ENCODE peak calls at places on chromosomes 5 and 9, in seven cellular contexts. P, G, C, B, U, J and I are unnamed samples.
A peak's percentile ranks its signal among the peaks of the same experiment; 100 is the strongest.

GRCh38 chr9:87792831-87793288 is 66.9 kb downstream of the CTSL start:
- DNase-seq in C (peak; percentile 93), G (no peak), U (peak; percentile 50), P (peak; percentile 43), J (peak; percentile 84), B (peak; percentile 20), I (peak; percentile 93)

GRCh38 chr5:73417307-73418035 is 31.1 kb downstream of the FOXD1 start:
- DNase-seq in P (peak; percentile 75), U (no peak), C (no peak), J (no peak), B (no peak), G (no peak), I (no peak)

GRCh38 chr5:127243011-127243410 is 47.6 kb upstream of the MEGF10 start:
- DNase-seq in P (no peak), J (no peak), B (no peak), U (no peak), G (no peak), C (no peak), I (no peak)

GRCh38 chr5:65742565-65743231 is 20.7 kb downstream of the NLN start:
- DNase-seq in G (no peak), P (peak; percentile 91), U (no peak), C (peak; percentile 83), J (peak; percentile 84), B (no peak), I (no peak)

GRCh38 chr9:19788614-19789271 is at the start of gene SLC24A2:
- DNase-seq in G (no peak), B (no peak), J (no peak), U (no peak), C (peak; percentile 9), P (no peak), I (no peak)

GRCh38 chr5:155728146-155728856 is 598.7 kb upstream of the SGCD start:
- DNase-seq in C (peak; percentile 26), U (peak; percentile 37), P (peak; percentile 16), G (peak; percentile 64), J (no peak), B (peak; percentile 38), I (peak; percentile 84)

GRCh38 chr9:68795411-68795810 is 90.4 kb downstream of the PIP5K1B start:
- DNase-seq in J (no peak), P (no peak), U (no peak), G (no peak), C (no peak), B (no peak), I (no peak)

GRCh38 chr9:109411818-109412352 is 86.2 kb downstream of the PTPN3 start:
- DNase-seq in U (no peak), B (no peak), G (no peak), J (peak; percentile 41), P (peak; percentile 50), C (peak; percentile 72), I (no peak)

GRCh38 chr9:123678038-123678877 is 251.7 kb downstream of the DENND1A start:
- DNase-seq in B (peak; percentile 34), P (peak; percentile 1), U (peak; percentile 55), J (no peak), C (no peak), G (no peak), I (no peak)

GRCh38 chr5:170341545-170341944 is 44.0 kb upstream of the LCP2 start:
- DNase-seq in B (no peak), P (no peak), G (no peak), C (no peak), U (no peak), J (no peak), I (peak; percentile 15)

GRCh38 chr9:108477538-108478006 is 378.2 kb downstream of the ACTL7B start:
- DNase-seq in C (peak; percentile 79), U (peak; percentile 68), P (peak; percentile 87), G (no peak), B (no peak), J (peak; percentile 82), I (no peak)

GRCh38 chr9:105047652-105048031 is 119.7 kb upstream of the ABCA1 start:
- DNase-seq in G (no peak), P (peak; percentile 28), C (no peak), B (no peak), J (no peak), U (no peak), I (no peak)

GRCh38 chr9:125203259-125203658 is 2.9 kb downstream of the RABEPK start:
- DNase-seq in P (peak; percentile 46), J (no peak), B (no peak), C (no peak), G (no peak), U (no peak), I (no peak)

GRCh38 chr5:134003957-134004625 is 684 bp downstream of the VDAC1 start:
- DNase-seq in G (peak; percentile 79), B (peak; percentile 51), U (peak; percentile 67), J (peak; percentile 20), P (peak; percentile 42), C (peak; percentile 60), I (peak; percentile 91)

GRCh38 chr9:92709954-92710353 is 40.0 kb upstream of the IPPK start:
- DNase-seq in P (no peak), B (no peak), J (no peak), G (no peak), C (no peak), U (no peak), I (no peak)

GRCh38 chr5:86115164-86115563 is 502.6 kb upstream of the COX7C start:
- DNase-seq in P (no peak), B (no peak), U (no peak), C (no peak), G (no peak), J (no peak), I (no peak)

GRCh38 chr5:125597338-125597737 is 825.9 kb upstream of the GRAMD2B start:
- DNase-seq in B (no peak), G (no peak), U (no peak), C (peak; percentile 36), P (peak; percentile 74), J (no peak), I (no peak)

DNA sequence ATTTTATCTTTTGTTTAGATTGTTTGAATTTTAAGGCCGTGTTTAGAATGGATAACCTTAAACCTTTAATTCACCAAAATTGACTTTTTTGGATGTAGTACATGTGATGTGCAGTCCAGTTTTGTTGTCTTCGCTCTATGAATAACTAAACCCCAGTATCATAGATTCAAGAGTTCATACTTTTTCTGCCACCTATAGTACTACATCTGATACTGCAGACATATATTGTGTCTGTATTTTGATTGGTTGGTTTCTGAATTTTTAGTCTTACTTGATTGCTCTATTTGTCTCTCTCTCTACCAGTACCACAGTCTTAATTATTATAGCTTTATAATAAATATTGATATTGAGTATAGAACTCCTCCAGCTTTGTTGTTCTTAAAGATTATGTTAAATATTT is 58.1 kb downstream of the PPIP5K2 start:
- DNase-seq in C (no peak), G (no peak), P (no peak), J (no peak), U (no peak), B (no peak), I (no peak)
- TF ChIP-seq CTCF in C (no peak), G (no peak), P (no peak), J (peak; percentile 36), U (no peak), B (no peak), I (no peak)

GRCh38 chr9:2116073-2116472 is 100.9 kb downstream of the SMARCA2 start:
- DNase-seq in C (no peak), J (peak; percentile 11), G (no peak), U (no peak), B (no peak), P (no peak), I (no peak)
- TF ChIP-seq CTCF in C (peak; percentile 64), J (peak; percentile 74), G (peak; percentile 37), U (no peak), B (no peak), P (peak; percentile 26), I (no peak)

DNA sequence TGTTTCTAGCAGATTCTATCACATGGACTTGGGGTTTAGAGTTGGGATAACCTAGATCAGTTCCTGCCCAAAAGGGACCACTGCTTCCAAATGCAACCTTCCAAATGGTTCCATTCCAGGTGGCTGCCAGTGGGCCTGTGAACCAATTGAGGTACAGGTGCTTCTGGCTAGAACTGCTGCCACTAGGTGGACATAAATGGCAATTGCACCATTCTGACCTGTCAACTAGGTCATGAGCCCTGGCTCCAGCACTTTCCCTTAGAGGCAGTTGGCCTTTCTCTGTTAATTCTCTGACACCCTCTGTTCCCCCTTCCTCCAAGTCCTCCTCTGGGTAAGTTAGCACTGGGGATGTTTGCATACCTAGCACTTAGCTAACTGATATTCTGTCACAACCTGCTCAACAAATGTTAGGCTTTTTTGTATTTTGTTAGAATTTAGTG is 16.6 kb upstream of the HEMGN start:
- DNase-seq in J (no peak), C (peak; percentile 13), B (peak; percentile 50), P (no peak), G (no peak), U (peak; percentile 37), I (no peak)
- TF ChIP-seq CTCF in J (peak; percentile 78), C (peak; percentile 59), B (peak; percentile 40), P (peak; percentile 27), G (peak; percentile 65), U (peak; percentile 62), I (no peak)

GRCh38 chr9:133920471-133920870 is 71.7 kb downstream of the VAV2 start:
- DNase-seq in U (no peak), C (no peak), P (no peak), B (no peak), G (no peak), J (no peak), I (no peak)

GRCh38 chr9:133917407-133917806 is 74.7 kb downstream of the VAV2 start:
- DNase-seq in G (no peak), B (no peak), J (no peak), C (no peak), U (no peak), P (no peak), I (no peak)

GRCh38 chr9:133919253-133920115 is 72.6 kb downstream of the VAV2 start:
- DNase-seq in C (peak; percentile 60), P (peak; percentile 29), G (no peak), U (no peak), J (no peak), B (no peak), I (no peak)

GRCh38 chr9:133916159-133916541 is 76.0 kb downstream of the VAV2 start:
- DNase-seq in U (no peak), P (no peak), C (peak; percentile 47), G (no peak), J (no peak), B (no peak), I (no peak)

GRCh38 chr9:133918123-133918813 is 73.9 kb downstream of the VAV2 start:
- DNase-seq in B (no peak), C (no peak), G (no peak), J (no peak), U (no peak), P (peak; percentile 18), I (no peak)
- TF ChIP-seq CTCF in B (no peak), C (no peak), G (no peak), J (no peak), U (no peak), P (no peak), I (no peak)

GRCh38 chr9:38057416-38058195 is 11.4 kb downstream of the SHB start:
- DNase-seq in P (no peak), B (peak; percentile 55), J (no peak), C (no peak), G (no peak), U (no peak), I (no peak)
- TF ChIP-seq CTCF in P (no peak), B (no peak), J (no peak), C (no peak), G (no peak), U (no peak), I (no peak)